ENCODE peak calls at places on chromosomes 11 and 22, in nine cellular contexts. M, N, X, B, J, K, S, O and Z are unnamed samples.

GRCh38 chr11:132831272-132831671 is 701.0 kb downstream of the OPCML start:
- DNase-seq in M (no peak), S (no peak), K (no peak), B (no peak), J (no peak), X (no peak), N (no peak), O (no peak), Z (no peak)

GRCh38 chr22:26890870-26891269 is 233.5 kb downstream of the MIAT start:
- DNase-seq in J (peak; percentile 23), B (no peak), X (no peak), K (no peak), S (no peak), M (no peak), O (no peak), N (no peak), Z (no peak)

GRCh38 chr11:11789735-11790369 is 51.9 kb upstream of the USP47 start:
- DNase-seq in S (no peak), K (peak; percentile 36), N (no peak), B (peak; percentile 13), M (no peak), J (peak; percentile 26), X (peak; percentile 28), O (no peak), Z (no peak)

GRCh38 chr11:2681408-2682145 is 18.2 kb downstream of the KCNQ1OT1 start:
- DNase-seq in J (no peak), S (no peak), O (no peak), M (no peak), K (no peak), X (no peak), B (no peak), N (no peak), Z (no peak)

GRCh38 chr11:61893981-61894380 is 2.6 kb upstream of the FADS3 start:
- DNase-seq in B (peak; percentile 83), N (no peak), X (no peak), O (no peak), M (no peak), J (no peak), S (no peak), K (peak; percentile 94), Z (peak; percentile 66)

GRCh38 chr11:95338430-95338991 is 107.5 kb upstream of the SESN3 start:
- DNase-seq in B (peak; percentile 7), O (peak; percentile 81), J (peak; percentile 68), M (no peak), X (no peak), S (no peak), N (peak; percentile 54), K (peak; percentile 93), Z (peak; percentile 19)

GRCh38 chr22:44211256-44211945 is 30.7 kb downstream of the PARVG start:
- DNase-seq in X (no peak), M (no peak), K (peak; percentile 47), O (no peak), N (no peak), S (no peak), B (no peak), J (no peak), Z (no peak)

GRCh38 chr11:128881221-128881620 is 9.9 kb upstream of the KCNJ5 start:
- DNase-seq in K (no peak), S (no peak), N (no peak), X (no peak), B (no peak), M (no peak), J (no peak), O (no peak), Z (no peak)

GRCh38 chr11:101264303-101264702 is 134.7 kb upstream of the PGR start:
- DNase-seq in O (no peak), K (no peak), M (no peak), S (no peak), B (no peak), X (no peak), N (no peak), J (no peak), Z (no peak)

GRCh38 chr22:21766933-21767462 is 31.4 kb upstream of the YPEL1 start:
- DNase-seq in M (peak; percentile 47), O (no peak), K (no peak), N (no peak), B (peak; percentile 65), S (peak; percentile 62), J (no peak), X (no peak), Z (no peak)

GRCh38 chr11:11618973-11619435 is 2.8 kb downstream of the GALNT18 start:
- DNase-seq in S (no peak), N (no peak), X (no peak), K (no peak), J (peak; percentile 26), M (no peak), O (no peak), B (no peak), Z (no peak)

GRCh38 chr11:35619754-35620640 is 1.7 kb downstream of the FJX1 start:
- DNase-seq in N (peak; percentile 24), M (no peak), O (no peak), B (no peak), X (peak; percentile 34), S (no peak), K (no peak), J (peak; percentile 56), Z (peak; percentile 31)

GRCh38 chr22:27250418-27250817 is 551.1 kb downstream of the MN1 start:
- DNase-seq in O (no peak), M (no peak), N (no peak), K (no peak), J (no peak), X (no peak), B (no peak), S (no peak), Z (no peak)

GRCh38 chr22:37080438-37080837 is 28.9 kb downstream of the KCTD17 start:
- DNase-seq in X (no peak), S (no peak), N (no peak), K (no peak), M (no peak), B (no peak), O (no peak), J (no peak), Z (no peak)

GRCh38 chr11:118610220-118610772 is 2.9 kb downstream of the PHLDB1 start:
- DNase-seq in M (no peak), K (no peak), X (no peak), J (no peak), N (no peak), B (no peak), O (no peak), S (peak; percentile 14), Z (no peak)